ENCODE peak calls at places on chromosomes 4 and X, in eight cellular contexts. L is T follicular helper cell; V is putamen; N is activated CD4-positive, alpha-beta T cell treated with anti-CD3 and anti-CD28 coated beads, Interleukin-2, amount 10 ng/mL, durations not matched to agents 7 days and 5 days; W is hypothalamus; H is BE2C; S is HTR-8/SVneo; D is esophagus muscularis mucosa. A is an unnamed sample.

GRCh38 chr4:75107703-75108612 is 175.0 kb downstream of the PARM1 start:
- DNase-seq in L (no peak), V (no peak), N (no peak), W (no peak), H (no peak), S (no peak), D (no peak), A (no peak)

GRCh38 chr4:6999172-7000086 is 43.7 kb upstream of the TADA2B start:
- DNase-seq in L (no peak), V (no peak), N (peak), W (no peak), H (no peak), S (no peak), D (no peak), A (no peak)

GRCh38 chr4:128334256-128334655 is 46.6 kb upstream of the PGRMC2 start:
- DNase-seq in L (no peak), V (no peak), N (no peak), W (no peak), H (no peak), S (no peak), D (no peak), A (no peak)

GRCh38 chr4:42566835-42567234 is 90.1 kb downstream of the ATP8A1 start:
- DNase-seq in L (no peak), V (no peak), N (no peak), W (no peak), H (no peak), S (no peak), D (no peak), A (no peak)

GRCh38 chrX:103663921-103664320 is 22.6 kb downstream of the MORF4L2 start:
- DNase-seq in L (no peak), V (no peak), N (no peak), W (no peak), H (no peak), S (no peak), D (no peak), A (no peak)

GRCh38 chr4:122117743-122118142 is 34.4 kb upstream of the BLTP1 start:
- DNase-seq in L (no peak), V (no peak), N (peak), W (no peak), H (no peak), S (no peak), D (no peak), A (no peak)

GRCh38 chrX:112851161-112851779 is 10.6 kb upstream of the AMOT start:
- DNase-seq in L (no peak), V (no peak), N (no peak), W (no peak), H (no peak), S (no peak), D (no peak), A (no peak)

GRCh38 chrX:41600266-41600665 is 88.5 kb upstream of the GPR34 start:
- DNase-seq in L (no peak), V (no peak), N (no peak), W (no peak), H (no peak), S (peak), D (no peak), A (no peak)

GRCh38 chrX:142089193-142089592 is 115.9 kb downstream of the MAGEC2 start:
- DNase-seq in L (no peak), V (peak), N (no peak), W (no peak), H (no peak), S (peak), D (no peak), A (no peak)

GRCh38 chr4:52299120-52299519 is 248.0 kb downstream of the SPATA18 start:
- DNase-seq in L (no peak), V (no peak), N (no peak), W (no peak), H (no peak), S (no peak), D (no peak), A (no peak)

GRCh38 chrX:151227637-151228036 is 51.3 kb downstream of the GPR50 start:
- DNase-seq in L (no peak), V (no peak), N (no peak), W (no peak), H (no peak), S (no peak), D (no peak), A (no peak)

GRCh38 chr4:168923526-168924194 is 86.4 kb downstream of the CBR4 start:
- DNase-seq in L (peak), V (peak), N (peak), W (peak), H (peak), S (peak), D (no peak), A (peak)

GRCh38 chr4:152956650-152957436 is 20.7 kb downstream of the FHDC1 start:
- DNase-seq in L (no peak), V (no peak), N (no peak), W (no peak), H (no peak), S (no peak), D (no peak), A (no peak)

A was measured in T-helper 22 cell.